ENCODE peak calls at places on chromosomes 3 and 15, in five cellular contexts. S, H, B, P and K are unnamed samples.

GRCh38 chr3:99845335-99845734 is 27.7 kb downstream of the CMSS1 start:
- DNase-seq in S (no peak), H (no peak), B (no peak), P (no peak), K (no peak)

GRCh38 chr3:54888873-54889272 is 39.0 kb downstream of the LRTM1 start:
- DNase-seq in S (no peak), H (no peak), B (no peak), P (no peak), K (no peak)

GRCh38 chr3:194134231-194134756 is 1.7 kb upstream of the HES1 start:
- DNase-seq in S (peak), H (no peak), B (no peak), P (no peak), K (peak)

GRCh38 chr3:61360297-61360696 is 109.0 kb upstream of the FHIT start:
- DNase-seq in S (no peak), H (no peak), B (no peak), P (no peak), K (no peak)

GRCh38 chr15:68349173-68349572 is 71.6 kb downstream of the FEM1B start:
- DNase-seq in S (no peak), H (no peak), B (no peak), P (no peak), K (no peak)

GRCh38 chr3:3705090-3705775 is 94.0 kb upstream of the LRRN1 start:
- DNase-seq in S (no peak), H (no peak), B (no peak), P (no peak), K (no peak)

GRCh38 chr15:90780916-90781315 is 63.8 kb downstream of the BLM start:
- DNase-seq in S (no peak), H (no peak), B (no peak), P (no peak), K (no peak)

GRCh38 chr15:43225201-43225949 is 4.6 kb upstream of the EPB42 start:
- DNase-seq in S (no peak), H (peak), B (peak), P (peak), K (peak)